ENCODE peak calls at places on chromosomes 7 and 10, in six cellular contexts. One of them, this sample, is unnamed.

GRCh38 chr10:234708-235406 is 99.6 kb downstream of the ZMYND11 start:
- DNase-seq in RCC 7860: no peak
- DNase-seq in T-cell: no peak
- DNase-seq in CD4-positive, CD25-positive, alpha-beta regulatory T cell: no peak
- DNase-seq in endodermal cell: no peak
- DNase-seq in HFFc6: no peak
- DNase-seq in this sample: no peak

GRCh38 chr7:27096756-27097514 is 1.1 kb upstream of the HOXA1 start:
- DNase-seq in RCC 7860: peak
- DNase-seq in endodermal cell: peak
- DNase-seq in T-cell: no peak
- DNase-seq in HFFc6: peak
- DNase-seq in CD4-positive, CD25-positive, alpha-beta regulatory T cell: no peak
- DNase-seq in this sample: peak

GRCh38 chr7:497346-497745 is 22.3 kb downstream of the PDGFA start:
- DNase-seq in RCC 7860: no peak
- DNase-seq in CD4-positive, CD25-positive, alpha-beta regulatory T cell: no peak
- DNase-seq in T-cell: no peak
- DNase-seq in endodermal cell: no peak
- DNase-seq in HFFc6: no peak
- DNase-seq in this sample: no peak

GRCh38 chr10:90674927-90675326 is 182.9 kb downstream of the HTR7 start:
- DNase-seq in RCC 7860: no peak
- DNase-seq in endodermal cell: no peak
- DNase-seq in CD4-positive, CD25-positive, alpha-beta regulatory T cell: no peak
- DNase-seq in T-cell: no peak
- DNase-seq in HFFc6: peak
- DNase-seq in this sample: no peak

GRCh38 chr10:60848126-60848525 is 69.8 kb downstream of the CDK1 start:
- DNase-seq in endodermal cell: no peak
- DNase-seq in HFFc6: peak
- DNase-seq in RCC 7860: peak
- DNase-seq in T-cell: no peak
- DNase-seq in CD4-positive, CD25-positive, alpha-beta regulatory T cell: no peak
- DNase-seq in this sample: no peak

GRCh38 chr10:24228642-24229041 is 19.7 kb downstream of the KIAA1217 start:
- DNase-seq in CD4-positive, CD25-positive, alpha-beta regulatory T cell: no peak
- DNase-seq in T-cell: no peak
- DNase-seq in HFFc6: no peak
- DNase-seq in RCC 7860: no peak
- DNase-seq in endodermal cell: no peak
- DNase-seq in this sample: no peak

GRCh38 chr10:69644658-69645295 is 14.7 kb downstream of the FAM241B start:
- DNase-seq in endodermal cell: peak
- DNase-seq in HFFc6: peak
- DNase-seq in T-cell: peak
- DNase-seq in CD4-positive, CD25-positive, alpha-beta regulatory T cell: no peak
- DNase-seq in RCC 7860: peak
- DNase-seq in this sample: peak

GRCh38 chr7:74709880-74710671 is 52.6 kb downstream of the GTF2I start:
- DNase-seq in RCC 7860: no peak
- DNase-seq in CD4-positive, CD25-positive, alpha-beta regulatory T cell: no peak
- DNase-seq in T-cell: no peak
- DNase-seq in HFFc6: no peak
- DNase-seq in endodermal cell: no peak
- DNase-seq in this sample: no peak

GRCh38 chr7:102072636-102073209 is 213.9 kb upstream of the SH2B2 start:
- DNase-seq in RCC 7860: no peak
- DNase-seq in CD4-positive, CD25-positive, alpha-beta regulatory T cell: no peak
- DNase-seq in T-cell: no peak
- DNase-seq in HFFc6: no peak
- DNase-seq in endodermal cell: no peak
- DNase-seq in this sample: no peak

GRCh38 chr10:288605-289200 is 153.4 kb downstream of the ZMYND11 start:
- DNase-seq in RCC 7860: no peak
- DNase-seq in HFFc6: no peak
- DNase-seq in CD4-positive, CD25-positive, alpha-beta regulatory T cell: no peak
- DNase-seq in T-cell: no peak
- DNase-seq in endodermal cell: no peak
- DNase-seq in this sample: no peak

GRCh38 chr10:103193107-103193819 is at the start of gene NT5C2:
- DNase-seq in RCC 7860: peak
- DNase-seq in T-cell: peak
- DNase-seq in CD4-positive, CD25-positive, alpha-beta regulatory T cell: peak
- DNase-seq in HFFc6: peak
- DNase-seq in endodermal cell: peak
- DNase-seq in this sample: peak

GRCh38 chr10:56771343-56771742 is 410.3 kb upstream of the ZWINT start:
- DNase-seq in HFFc6: no peak
- DNase-seq in RCC 7860: no peak
- DNase-seq in CD4-positive, CD25-positive, alpha-beta regulatory T cell: no peak
- DNase-seq in T-cell: no peak
- DNase-seq in endodermal cell: no peak
- DNase-seq in this sample: no peak

GRCh38 chr10:81248846-81249245 is 626.1 kb upstream of the NRG3 start:
- DNase-seq in RCC 7860: no peak
- DNase-seq in T-cell: no peak
- DNase-seq in endodermal cell: no peak
- DNase-seq in CD4-positive, CD25-positive, alpha-beta regulatory T cell: no peak
- DNase-seq in HFFc6: no peak
- DNase-seq in this sample: no peak

GRCh38 chr10:117578999-117579590 is 36.5 kb downstream of the EMX2 start:
- DNase-seq in HFFc6: no peak
- DNase-seq in RCC 7860: no peak
- DNase-seq in T-cell: no peak
- DNase-seq in CD4-positive, CD25-positive, alpha-beta regulatory T cell: no peak
- DNase-seq in endodermal cell: no peak
- DNase-seq in this sample: no peak

GRCh38 chr10:104650072-104650471 is 9.0 kb downstream of the SORCS3 start:
- DNase-seq in endodermal cell: no peak
- DNase-seq in HFFc6: no peak
- DNase-seq in RCC 7860: no peak
- DNase-seq in T-cell: no peak
- DNase-seq in CD4-positive, CD25-positive, alpha-beta regulatory T cell: no peak
- DNase-seq in this sample: peak

GRCh38 chr7:67758551-67758950 is 761.9 kb downstream of the TYW1 start:
- DNase-seq in endodermal cell: no peak
- DNase-seq in RCC 7860: no peak
- DNase-seq in HFFc6: no peak
- DNase-seq in T-cell: no peak
- DNase-seq in CD4-positive, CD25-positive, alpha-beta regulatory T cell: no peak
- DNase-seq in this sample: no peak

GRCh38 chr10:26737730-26738129 is 40.2 kb downstream of the PDSS1 start:
- DNase-seq in T-cell: no peak
- DNase-seq in HFFc6: no peak
- DNase-seq in RCC 7860: no peak
- DNase-seq in endodermal cell: no peak
- DNase-seq in CD4-positive, CD25-positive, alpha-beta regulatory T cell: peak
- DNase-seq in this sample: peak

GRCh38 chr10:75261813-75262725 is 26.3 kb upstream of the COMTD1 start:
- DNase-seq in RCC 7860: no peak
- DNase-seq in CD4-positive, CD25-positive, alpha-beta regulatory T cell: no peak
- DNase-seq in HFFc6: no peak
- DNase-seq in T-cell: no peak
- DNase-seq in endodermal cell: no peak
- DNase-seq in this sample: no peak

GRCh38 chr10:33215154-33215553 is 119.3 kb downstream of the NRP1 start:
- DNase-seq in HFFc6: peak
- DNase-seq in CD4-positive, CD25-positive, alpha-beta regulatory T cell: no peak
- DNase-seq in T-cell: no peak
- DNase-seq in RCC 7860: no peak
- DNase-seq in endodermal cell: no peak
- DNase-seq in this sample: no peak

GRCh38 chr7:44145419-44145968 is 4.4 kb upstream of the MYL7 start:
- DNase-seq in CD4-positive, CD25-positive, alpha-beta regulatory T cell: peak
- DNase-seq in RCC 7860: no peak
- DNase-seq in endodermal cell: peak
- DNase-seq in HFFc6: no peak
- DNase-seq in T-cell: peak
- DNase-seq in this sample: no peak

GRCh38 chr7:133682364-133683181 is 429.7 kb downstream of the EXOC4 start:
- DNase-seq in HFFc6: no peak
- DNase-seq in CD4-positive, CD25-positive, alpha-beta regulatory T cell: no peak
- DNase-seq in T-cell: no peak
- DNase-seq in endodermal cell: no peak
- DNase-seq in RCC 7860: no peak
- DNase-seq in this sample: no peak

GRCh38 chr7:55075464-55075971 is 56.7 kb downstream of the EGFR start:
- DNase-seq in endodermal cell: no peak
- DNase-seq in HFFc6: no peak
- DNase-seq in CD4-positive, CD25-positive, alpha-beta regulatory T cell: no peak
- DNase-seq in T-cell: no peak
- DNase-seq in RCC 7860: no peak
- DNase-seq in this sample: no peak

GRCh38 chr10:72340510-72340895 is 14.2 kb downstream of the DNAJB12 start:
- DNase-seq in CD4-positive, CD25-positive, alpha-beta regulatory T cell: peak
- DNase-seq in HFFc6: peak
- DNase-seq in RCC 7860: no peak
- DNase-seq in endodermal cell: peak
- DNase-seq in T-cell: peak
- DNase-seq in this sample: peak

GRCh38 chr7:98021588-98022351 is 31.8 kb upstream of the OCM2 start:
- DNase-seq in endodermal cell: peak
- DNase-seq in HFFc6: peak
- DNase-seq in CD4-positive, CD25-positive, alpha-beta regulatory T cell: peak
- DNase-seq in T-cell: peak
- DNase-seq in RCC 7860: peak
- DNase-seq in this sample: peak

GRCh38 chr7:83603644-83604043 is 45.3 kb downstream of the SEMA3E start:
- DNase-seq in CD4-positive, CD25-positive, alpha-beta regulatory T cell: no peak
- DNase-seq in T-cell: no peak
- DNase-seq in HFFc6: no peak
- DNase-seq in RCC 7860: no peak
- DNase-seq in endodermal cell: no peak
- DNase-seq in this sample: no peak

GRCh38 chr10:29725133-29725720 is 90.5 kb upstream of the SVIL start:
- DNase-seq in HFFc6: no peak
- DNase-seq in T-cell: no peak
- DNase-seq in endodermal cell: no peak
- DNase-seq in RCC 7860: no peak
- DNase-seq in CD4-positive, CD25-positive, alpha-beta regulatory T cell: no peak
- DNase-seq in this sample: peak

GRCh38 chr10:11793762-11794479 is 29.2 kb upstream of the PROSER2 start:
- DNase-seq in RCC 7860: peak
- DNase-seq in T-cell: no peak
- DNase-seq in endodermal cell: peak
- DNase-seq in CD4-positive, CD25-positive, alpha-beta regulatory T cell: no peak
- DNase-seq in HFFc6: peak
- DNase-seq in this sample: no peak

GRCh38 chr10:70563230-70563629 is 39.3 kb downstream of the PRF1 start:
- DNase-seq in CD4-positive, CD25-positive, alpha-beta regulatory T cell: no peak
- DNase-seq in RCC 7860: no peak
- DNase-seq in HFFc6: no peak
- DNase-seq in endodermal cell: peak
- DNase-seq in T-cell: no peak
- DNase-seq in this sample: no peak

GRCh38 chr7:142298009-142298408 is 40.2 kb upstream of the PRSS58 start:
- DNase-seq in T-cell: no peak
- DNase-seq in RCC 7860: no peak
- DNase-seq in endodermal cell: peak
- DNase-seq in CD4-positive, CD25-positive, alpha-beta regulatory T cell: no peak
- DNase-seq in HFFc6: no peak
- DNase-seq in this sample: peak

GRCh38 chr7:16985621-16986020 is 103.8 kb upstream of the AGR3 start:
- DNase-seq in CD4-positive, CD25-positive, alpha-beta regulatory T cell: no peak
- DNase-seq in endodermal cell: no peak
- DNase-seq in RCC 7860: no peak
- DNase-seq in HFFc6: no peak
- DNase-seq in T-cell: no peak
- DNase-seq in this sample: no peak

GRCh38 chr10:44706745-44707144 is 204.4 kb upstream of the TMEM72 start:
- DNase-seq in T-cell: no peak
- DNase-seq in endodermal cell: no peak
- DNase-seq in CD4-positive, CD25-positive, alpha-beta regulatory T cell: no peak
- DNase-seq in HFFc6: peak
- DNase-seq in RCC 7860: peak
- DNase-seq in this sample: no peak

GRCh38 chr10:38159007-38159406 is 64.9 kb downstream of the ZNF37A start:
- DNase-seq in endodermal cell: no peak
- DNase-seq in T-cell: no peak
- DNase-seq in CD4-positive, CD25-positive, alpha-beta regulatory T cell: no peak
- DNase-seq in RCC 7860: no peak
- DNase-seq in HFFc6: no peak
- DNase-seq in this sample: no peak

GRCh38 chr10:35043796-35044344 is 46.3 kb downstream of the CUL2 start:
- DNase-seq in HFFc6: peak
- DNase-seq in endodermal cell: no peak
- DNase-seq in CD4-positive, CD25-positive, alpha-beta regulatory T cell: no peak
- DNase-seq in T-cell: no peak
- DNase-seq in RCC 7860: peak
- DNase-seq in this sample: no peak

This sample was measured in KBM-7.